ENCODE peak calls at places on chromosomes 6 and 20, in eight cellular contexts. I, R, H, W, F, S, C and L are unnamed samples.

GRCh38 chr6:111921108-111921507 is 47.9 kb upstream of the FYN start:
- DNase-seq in S (no peak), F (no peak), R (no peak), H (no peak), W (no peak), C (no peak), I (no peak), L (no peak)

GRCh38 chr6:167567142-167568033 is 242.5 kb downstream of the TTLL2 start:
- DNase-seq in F (no peak), C (no peak), S (peak; percentile 44), W (no peak), R (no peak), H (no peak), I (no peak), L (peak; percentile 62)

GRCh38 chr6:31815025-31815838 is at the start of the genes HSPA1A and HSPA1L:
- DNase-seq in W (peak; percentile 98), R (peak; percentile 94), F (peak; percentile 94), C (peak; percentile 93), I (peak; percentile 97), S (peak; percentile 92), H (peak; percentile 98), L (peak; percentile 89)

GRCh38 chr20:13936781-13937576 is 53.4 kb downstream of the SEL1L2 start:
- DNase-seq in R (no peak), I (no peak), C (no peak), H (no peak), F (no peak), S (no peak), W (no peak), L (no peak)

GRCh38 chr6:13813621-13814175 is 659 bp downstream of the MCUR1 start:
- DNase-seq in F (no peak), C (peak; percentile 48), R (peak; percentile 78), H (peak; percentile 79), W (peak; percentile 47), S (peak; percentile 89), I (peak; percentile 75), L (peak; percentile 18)

GRCh38 chr20:856361-856775 is 22.9 kb downstream of the FAM110A start:
- DNase-seq in I (no peak), F (no peak), H (no peak), C (peak; percentile 72), S (no peak), R (no peak), W (no peak), L (no peak)

GRCh38 chr6:7249946-7250643 is 62.9 kb downstream of the SSR1 start:
- DNase-seq in S (no peak), R (no peak), I (no peak), F (peak; percentile 47), C (no peak), W (no peak), H (no peak), L (no peak)

GRCh38 chr6:75250552-75250951 is 7.0 kb upstream of the COX7A2 start:
- DNase-seq in F (no peak), R (no peak), I (no peak), S (no peak), W (no peak), H (no peak), C (no peak), L (no peak)

GRCh38 chr6:157339432-157339831 is 16.1 kb upstream of the TMEM242 start:
- DNase-seq in R (no peak), S (no peak), W (no peak), F (no peak), C (no peak), H (no peak), I (no peak), L (no peak)

GRCh38 chr6:11006060-11006459 is 38.0 kb downstream of the ELOVL2 start:
- DNase-seq in F (no peak), W (no peak), H (no peak), I (no peak), C (no peak), S (no peak), R (no peak), L (no peak)

GRCh38 chr6:153564803-153565202 is 433.7 kb upstream of the RGS17 start:
- DNase-seq in R (no peak), I (no peak), C (no peak), H (no peak), S (no peak), W (no peak), F (no peak), L (no peak)

GRCh38 chr6:10837009-10837691 is 1.2 kb downstream of the MAK start:
- DNase-seq in R (peak; percentile 53), F (peak; percentile 78), I (peak; percentile 51), S (peak; percentile 52), C (peak; percentile 43), W (no peak), H (peak; percentile 45), L (no peak)

GRCh38 chr20:36334281-36335075 is 28.3 kb downstream of the DLGAP4 start:
- DNase-seq in W (no peak), F (peak; percentile 50), C (no peak), H (no peak), I (no peak), R (no peak), S (no peak), L (no peak)

GRCh38 chr20:45912344-45912682 is 358 bp upstream of the PLTP start:
- DNase-seq in R (no peak), F (no peak), W (no peak), I (no peak), C (no peak), H (no peak), S (no peak), L (no peak)

GRCh38 chr20:45911486-45912343 is at the start of gene PLTP:
- DNase-seq in S (peak; percentile 60), R (peak; percentile 81), F (peak; percentile 87), H (peak; percentile 79), W (peak; percentile 77), C (no peak), I (peak; percentile 78), L (peak; percentile 60)

GRCh38 chr20:45909336-45909808 is 2.6 kb downstream of the PLTP start:
- DNase-seq in H (no peak), R (no peak), I (no peak), W (no peak), F (no peak), C (no peak), S (no peak), L (no peak)

GRCh38 chr20:45909817-45910669 is 1.9 kb downstream of the PLTP start:
- DNase-seq in F (no peak), S (no peak), C (no peak), R (peak; percentile 43), W (no peak), H (no peak), I (no peak), L (no peak)

DNA sequence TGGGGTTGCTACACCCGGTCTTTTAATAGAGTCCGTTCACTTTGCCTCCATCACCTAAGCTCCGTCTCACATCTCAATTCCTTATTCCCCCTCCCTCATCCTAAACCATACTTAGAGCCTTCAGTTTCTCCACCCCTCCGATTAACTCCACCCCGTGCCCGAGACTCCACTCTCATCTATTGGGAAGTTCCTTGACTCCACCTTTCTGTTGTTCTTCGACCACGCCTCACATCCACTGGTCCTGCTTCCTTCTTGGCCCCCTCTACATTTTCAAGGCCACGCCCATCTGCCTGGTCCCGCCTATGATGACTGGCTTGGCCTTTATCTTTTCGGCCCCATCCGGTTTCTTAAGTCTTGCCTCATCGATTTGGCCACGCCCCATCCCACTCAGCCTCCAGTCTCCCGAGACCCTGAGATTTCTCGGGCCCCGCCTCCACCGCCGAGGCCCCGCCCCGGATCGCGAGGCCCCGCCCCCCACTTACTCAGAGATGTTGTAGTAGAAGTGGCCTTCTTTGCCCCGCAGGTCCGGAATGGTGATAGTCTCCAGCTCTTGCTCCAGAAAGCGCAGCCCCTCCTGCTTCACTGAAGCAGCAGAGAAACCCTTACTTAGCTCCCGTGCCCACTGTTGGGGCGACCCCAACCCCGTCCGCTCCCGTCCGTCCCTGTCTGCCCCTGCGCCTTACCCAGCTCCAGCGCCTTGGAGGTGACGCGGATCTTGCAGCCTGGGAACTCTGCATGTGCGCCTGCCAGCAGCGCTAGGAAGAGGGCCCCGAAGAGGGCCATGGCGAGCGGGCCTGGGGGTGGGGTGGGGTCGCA is 1.1 kb downstream of the PLTP start:
- DNase-seq in C (peak; percentile 87), W (peak; percentile 100), I (peak; percentile 100), F (peak; percentile 97), R (peak; percentile 100), S (peak; percentile 91), H (peak; percentile 97), L (peak; percentile 100)
- TF ChIP-seq POLR2A in C (no peak), W (peak; percentile 83), I (peak; percentile 30), F (no peak), R (peak; percentile 98), S (peak; percentile 42), H (no peak), L (peak; percentile 85)

GRCh38 chr6:134902074-134902861 is 47.6 kb downstream of the ALDH8A1 start:
- DNase-seq in S (no peak), F (no peak), H (no peak), C (no peak), I (no peak), W (no peak), R (no peak), L (no peak)
- TF ChIP-seq POLR2A in S (no peak), F (no peak), H (no peak), C (no peak), I (no peak), W (no peak), R (no peak), L (no peak)

GRCh38 chr6:43173496-43174262 is 2.6 kb downstream of the SRF start:
- DNase-seq in F (no peak), C (no peak), H (no peak), S (no peak), W (no peak), R (no peak), I (no peak), L (no peak)

GRCh38 chr6:43170452-43171283 is at the start of gene SRF:
- DNase-seq in W (peak; percentile 100), S (peak; percentile 99), I (peak; percentile 100), C (peak; percentile 67), F (peak; percentile 99), H (peak; percentile 100), R (peak; percentile 100), L (peak; percentile 100)

GRCh38 chr6:43171284-43172126 is 436 bp downstream of the SRF start:
- DNase-seq in S (no peak), H (no peak), R (no peak), C (peak; percentile 75), W (no peak), I (peak; percentile 44), F (no peak), L (no peak)

GRCh38 chr6:43174263-43175112 is 3.4 kb downstream of the SRF start:
- DNase-seq in F (peak; percentile 98), C (peak; percentile 98), R (peak; percentile 100), H (peak; percentile 99), W (peak; percentile 98), S (peak; percentile 96), I (peak; percentile 99), L (peak; percentile 93)

GRCh38 chr6:43172127-43173007 is 1.3 kb downstream of the SRF start:
- DNase-seq in F (peak; percentile 93), C (no peak), H (peak; percentile 71), S (peak; percentile 72), R (peak; percentile 61), I (peak; percentile 43), W (peak; percentile 61), L (peak; percentile 23)
- TF ChIP-seq POLR2A in F (no peak), C (no peak), H (no peak), S (no peak), R (peak; percentile 19), I (no peak), W (peak; percentile 32), L (no peak)

GRCh38 chr6:160767019-160767646 is 65.1 kb downstream of the PLG start:
- DNase-seq in R (no peak), H (peak; percentile 58), F (peak; percentile 80), I (peak; percentile 9), C (peak; percentile 62), W (peak; percentile 78), S (peak; percentile 62), L (peak; percentile 40)
- TF ChIP-seq POLR2A in R (no peak), H (no peak), F (no peak), I (no peak), C (no peak), W (no peak), S (no peak), L (no peak)

GRCh38 chr6:159044899-159045727 is at the start of gene TAGAP:
- DNase-seq in F (peak; percentile 94), H (peak; percentile 61), W (peak; percentile 82), S (no peak), C (no peak), I (no peak), R (peak; percentile 96), L (peak; percentile 80)
- TF ChIP-seq POLR2A in F (peak; percentile 91), H (no peak), W (peak; percentile 42), S (peak; percentile 75), C (no peak), I (no peak), R (peak; percentile 90), L (peak; percentile 56)